ENCODE peak calls at places on chromosome 17, in five cellular contexts. J is stomach, S is A549, Q is erythroblast, Y is Peyer's patch. F is an unnamed sample.

GRCh38 chr17:7466644-7467341 is 12.6 kb downstream of the ZBTB4 start:
- DNase-seq in Y (no peak), Q (peak), S (no peak), J (peak), F (no peak)

GRCh38 chr17:77127735-77128361 is 12.9 kb upstream of the SEC14L1 start:
- DNase-seq in J (peak), Y (peak), S (no peak), Q (no peak), F (no peak)

GRCh38 chr17:46942441-46943217 is 19.7 kb downstream of the GOSR2 start:
- DNase-seq in S (peak), Q (peak), J (peak), Y (peak), F (peak)

GRCh38 chr17:74639704-74640142 is 16.2 kb upstream of the CD300E start:
- DNase-seq in S (no peak), J (no peak), Y (no peak), Q (no peak), F (no peak)

GRCh38 chr17:6428207-6428965 is 6.5 kb downstream of the AIPL1 start:
- DNase-seq in Y (no peak), Q (no peak), S (no peak), J (no peak), F (no peak)

GRCh38 chr17:18166894-18167293 is 16.7 kb upstream of the ALKBH5 start:
- DNase-seq in S (no peak), Q (peak), Y (no peak), J (peak), F (no peak)

GRCh38 chr17:29412780-29413565 is 22.8 kb downstream of the TAOK1 start:
- DNase-seq in J (no peak), Q (no peak), S (no peak), Y (no peak), F (peak)

GRCh38 chr17:10668771-10669170 is 11.7 kb upstream of the MYH3 start:
- DNase-seq in Q (no peak), Y (no peak), J (no peak), S (no peak), F (peak)

GRCh38 chr17:7959503-7960253 is 27.7 kb downstream of the CNTROB start:
- DNase-seq in Y (no peak), Q (no peak), S (no peak), J (no peak), F (no peak)

GRCh38 chr17:81164464-81165245 is 652 bp upstream of the PVALEF start:
- DNase-seq in S (no peak), Y (no peak), J (peak), Q (no peak), F (no peak)

GRCh38 chr17:58083491-58084316 is 485 bp downstream of the DYNLL2 start:
- DNase-seq in J (peak), Y (peak), S (peak), Q (peak), F (peak)

GRCh38 chr17:35586569-35587073 is 501 bp upstream of the AP2B1 start:
- DNase-seq in Y (no peak), S (no peak), J (no peak), Q (no peak), F (no peak)

GRCh38 chr17:35590249-35590824 is 3.2 kb downstream of the AP2B1 start:
- DNase-seq in J (no peak), S (no peak), Q (peak), Y (no peak), F (no peak)

GRCh38 chr17:35587074-35587961 is at the start of gene AP2B1:
- DNase-seq in J (peak), S (peak), Q (peak), Y (peak), F (peak)

DNA sequence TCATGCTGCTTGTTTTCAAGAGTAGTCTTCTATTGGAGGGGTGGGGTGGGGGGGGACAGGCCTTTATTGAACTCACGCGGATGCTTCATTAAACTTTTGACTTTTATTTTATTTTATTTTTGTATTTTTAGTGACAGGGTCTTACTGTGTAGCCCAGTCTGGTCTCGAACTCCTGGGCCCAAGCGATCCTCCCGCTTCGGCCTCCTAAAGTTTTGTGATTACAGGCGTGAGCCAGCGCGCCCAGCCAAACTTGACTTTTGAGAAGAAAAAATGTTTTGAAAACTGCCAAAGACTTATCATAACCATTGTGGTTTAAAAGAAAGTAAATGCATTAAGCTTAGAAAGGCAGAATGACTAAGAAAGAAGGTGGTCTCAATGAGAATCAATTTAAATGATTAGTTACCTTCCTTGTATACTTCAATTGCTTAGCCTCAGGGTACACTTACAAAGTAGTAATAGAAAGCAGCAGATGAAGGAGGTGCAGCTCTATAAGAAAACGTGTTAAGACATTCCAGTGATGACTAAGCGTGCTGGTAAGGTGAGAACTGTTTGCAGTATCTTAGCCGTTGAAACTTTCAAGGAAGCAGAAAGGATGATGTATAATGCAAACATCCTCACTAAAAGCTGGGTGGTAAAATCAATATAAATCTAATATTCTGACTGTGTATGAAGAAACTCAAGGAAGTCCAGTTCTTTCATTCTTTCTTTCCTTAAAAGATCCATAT is 1.2 kb downstream of the AP2B1 start:
- DNase-seq in J (no peak), Q (peak), S (peak), Y (no peak), F (peak)
- TF ChIP-seq POLR2A in J (no peak), Q (no peak), S (no peak), Y (no peak), F (no peak)

GRCh38 chr17:37708008-37708615 is 36.7 kb downstream of the HNF1B start:
- DNase-seq in J (peak), Q (no peak), Y (peak), S (no peak), F (no peak)
- TF ChIP-seq POLR2A in J (no peak), Q (no peak), Y (peak), S (no peak), F (no peak)

GRCh38 chr17:36001109-36001735 is at the start of gene CCL15:
- DNase-seq in Y (peak), S (no peak), J (no peak), Q (no peak), F (no peak)
- TF ChIP-seq POLR2A in Y (peak), S (no peak), J (no peak), Q (no peak), F (no peak)

DNA sequence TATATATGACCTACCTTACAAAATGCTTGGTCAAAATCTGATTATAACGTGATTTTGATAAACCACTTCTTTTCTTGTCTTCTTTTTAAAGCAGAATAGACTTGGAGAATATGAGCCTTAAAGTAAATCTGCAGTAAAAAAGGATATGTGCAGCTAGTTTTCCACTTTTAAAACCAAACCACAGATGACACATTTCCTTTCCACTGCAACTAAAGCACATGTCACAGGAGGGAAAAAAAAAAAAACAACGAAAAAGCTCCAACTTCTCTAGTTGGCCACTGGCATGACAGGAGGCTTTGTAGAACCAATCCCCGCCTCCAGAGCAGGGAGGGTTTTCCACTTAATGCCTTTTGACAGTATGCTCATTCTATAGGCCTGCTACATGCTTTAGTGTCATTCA is at the start of gene EVI2A:
- DNase-seq in J (no peak), Y (no peak), S (no peak), Q (no peak), F (peak)
- TF ChIP-seq POLR2A in J (no peak), Y (no peak), S (no peak), Q (no peak), F (no peak)

GRCh38 chr17:32142857-32143524 is 689 bp downstream of the RHOT1 start:
- DNase-seq in S (peak), J (peak), Y (peak), Q (peak), F (no peak)
- TF ChIP-seq POLR2A in S (no peak), J (no peak), Y (peak), Q (no peak), F (no peak)

DNA sequence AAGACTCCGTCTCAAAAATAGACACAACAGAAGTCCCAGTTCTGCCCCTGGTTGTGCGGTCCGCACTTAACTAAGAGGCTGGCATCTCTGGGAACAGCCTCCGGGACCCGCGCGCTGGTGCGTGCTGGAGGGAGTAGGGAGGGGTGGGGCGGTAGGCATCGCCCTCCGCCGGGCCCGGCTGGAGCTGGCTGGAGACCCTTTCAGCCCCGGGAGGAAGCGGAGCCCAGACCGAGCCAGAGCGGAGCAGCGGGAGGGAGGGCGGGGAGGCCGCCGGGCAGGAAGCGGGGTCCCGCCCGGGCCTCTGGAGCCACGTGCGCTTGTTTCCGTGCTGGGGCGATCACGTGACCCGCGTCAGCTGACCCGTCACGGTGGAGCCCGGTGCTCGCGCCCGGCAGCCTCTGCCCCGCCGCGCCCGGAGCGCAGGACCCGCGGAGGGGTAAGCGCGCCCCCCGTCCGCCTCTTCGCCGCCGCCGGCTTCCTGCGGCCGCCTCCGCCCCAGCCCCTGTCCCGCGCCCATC is at the start of gene WDR81:
- DNase-seq in Q (peak), S (peak), J (peak), Y (peak), F (peak)
- TF ChIP-seq POLR2A in Q (peak), S (peak), J (no peak), Y (peak), F (peak)

GRCh38 chr17:31320791-31321190 is 631 bp downstream of the EVI2A start:
- DNase-seq in S (no peak), J (no peak), Y (no peak), Q (no peak), F (no peak)

GRCh38 chr17:31319253-31319661 is 2.2 kb downstream of the EVI2A start:
- DNase-seq in S (no peak), J (no peak), Y (no peak), Q (no peak), F (no peak)

GRCh38 chr17:31321971-31322370 is 549 bp upstream of the EVI2A start:
- DNase-seq in Q (no peak), Y (no peak), J (no peak), S (no peak), F (no peak)

GRCh38 chr17:31320231-31320630 is 1.2 kb downstream of the EVI2A start:
- DNase-seq in Y (no peak), S (no peak), J (no peak), Q (no peak), F (no peak)

DNA sequence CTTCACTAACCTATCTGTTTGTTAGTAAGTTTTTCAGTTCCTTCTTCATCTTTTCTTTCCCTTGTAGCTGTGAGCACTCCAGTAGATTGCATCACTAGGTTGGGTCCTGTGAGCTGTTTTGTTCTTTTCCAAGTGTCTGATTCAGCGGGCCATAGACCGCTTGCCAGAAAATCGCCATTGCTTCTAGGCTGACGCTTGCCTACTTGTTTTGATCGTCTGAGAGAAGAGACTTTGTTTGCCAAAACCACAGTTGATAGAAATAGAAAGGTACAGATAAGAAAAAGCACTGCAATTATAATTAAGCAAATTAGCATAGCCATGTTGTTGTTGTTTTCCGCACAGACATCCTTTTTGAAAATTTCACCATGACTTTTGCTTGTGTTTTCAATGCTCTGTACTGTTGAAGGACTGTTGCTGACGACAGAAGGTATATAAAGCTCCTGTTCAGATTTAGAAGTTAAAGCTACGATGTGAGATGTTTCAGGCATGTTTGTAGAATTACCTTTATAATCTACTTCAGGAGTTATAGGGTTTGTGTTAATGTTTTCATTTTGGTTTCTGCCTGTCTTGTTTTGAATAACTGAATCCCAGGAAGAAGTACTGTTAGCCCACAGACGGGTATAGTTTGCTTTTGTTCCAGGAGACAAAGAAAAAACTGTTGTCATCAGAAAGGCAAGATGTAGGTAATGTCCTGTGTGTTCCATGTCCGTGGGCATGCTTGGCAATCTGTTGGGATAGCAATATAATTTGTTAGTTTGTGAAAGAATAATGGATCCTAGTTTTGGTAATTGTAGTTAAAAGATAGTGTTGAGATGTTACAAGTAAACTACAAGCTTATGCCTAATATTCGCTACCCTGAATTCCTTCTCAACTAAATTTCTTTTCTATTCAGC is 2.9 kb downstream of the EVI2A start:
- DNase-seq in Q (no peak), S (no peak), J (peak), Y (no peak), F (no peak)
- TF ChIP-seq POLR2A in Q (no peak), S (no peak), J (no peak), Y (no peak), F (no peak)

GRCh38 chr17:36496018-36496789 is 9.7 kb downstream of the ZNHIT3 start:
- DNase-seq in S (no peak), J (no peak), Y (no peak), Q (no peak), F (no peak)
- TF ChIP-seq POLR2A in S (no peak), J (no peak), Y (no peak), Q (no peak), F (no peak)

GRCh38 chr17:45320931-45321461 is 4.2 kb upstream of the MAP3K14 start:
- DNase-seq in J (no peak), Q (peak), S (peak), Y (no peak), F (peak)

GRCh38 chr17:45325810-45326209 is 9.0 kb upstream of the MAP3K14 start:
- DNase-seq in J (no peak), Y (no peak), S (no peak), Q (no peak), F (no peak)

GRCh38 chr17:45324336-45324735 is 7.5 kb upstream of the MAP3K14 start:
- DNase-seq in J (no peak), S (no peak), Y (no peak), Q (peak), F (no peak)

GRCh38 chr17:45322168-45322567 is 5.3 kb upstream of the MAP3K14 start:
- DNase-seq in Y (no peak), J (no peak), Q (peak), S (no peak), F (no peak)

DNA sequence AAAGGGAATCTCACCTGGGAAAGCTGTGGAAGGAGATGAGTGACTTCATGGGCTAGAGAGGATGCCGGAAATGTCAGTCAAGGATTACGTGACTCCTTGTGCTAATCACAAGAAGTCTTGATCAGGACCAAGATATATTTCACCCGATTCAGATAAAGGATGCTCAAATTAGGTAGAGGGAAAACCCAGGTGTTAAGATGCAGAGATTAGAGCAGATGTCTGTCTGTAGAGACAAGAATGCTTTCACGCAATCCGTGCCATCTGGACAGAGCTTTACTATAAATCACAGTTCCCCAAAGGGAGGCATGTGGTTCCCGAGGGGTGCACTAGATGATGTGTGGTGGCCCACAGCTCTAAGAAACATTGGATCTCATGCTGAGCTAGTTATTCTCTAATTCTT is 9.7 kb upstream of the MAP3K14 start:
- DNase-seq in Y (no peak), S (no peak), Q (no peak), J (peak), F (no peak)
- TF ChIP-seq POLR2A in Y (no peak), S (no peak), Q (no peak), J (no peak), F (no peak)